ENCODE peak calls at places on chromosomes 2 and 18, in five cellular contexts. One of them, this sample, is unnamed. For H3K4me1, the result is how much of the 10 kb centered on the place peaks cover.

GRCh38 chr2:30561349-30561748 is 114.3 kb downstream of the LCLAT1 start:
- DNase-seq in neural progenitor cell: no peak
- DNase-seq in transverse colon: no peak
- DNase-seq in left ventricle myocardium inferior: no peak
- DNase-seq in uterus: no peak
- DNase-seq in this sample: no peak

GRCh38 chr2:207692206-207693065 is 19.0 kb upstream of the CCNYL1 start:
- DNase-seq in neural progenitor cell: peak
- DNase-seq in transverse colon: peak
- DNase-seq in left ventricle myocardium inferior: no peak
- DNase-seq in uterus: peak
- DNase-seq in this sample: peak

GRCh38 chr2:85481818-85482777 is 56.9 kb upstream of the MAT2A start:
- DNase-seq in neural progenitor cell: no peak
- DNase-seq in transverse colon: no peak
- DNase-seq in left ventricle myocardium inferior: no peak
- DNase-seq in uterus: no peak
- DNase-seq in this sample: no peak

GRCh38 chr2:109487237-109487869 is 126.4 kb downstream of the SEPTIN10 start:
- DNase-seq in neural progenitor cell: no peak
- DNase-seq in transverse colon: no peak
- DNase-seq in left ventricle myocardium inferior: no peak
- DNase-seq in uterus: no peak
- DNase-seq in this sample: peak

GRCh38 chr2:168075446-168075845 is 171.9 kb downstream of the STK39 start:
- DNase-seq in neural progenitor cell: no peak
- DNase-seq in transverse colon: no peak
- DNase-seq in left ventricle myocardium inferior: no peak
- DNase-seq in uterus: no peak
- DNase-seq in this sample: no peak

GRCh38 chr2:188272121-188272520 is 19.6 kb upstream of the GULP1 start:
- DNase-seq in neural progenitor cell: no peak
- DNase-seq in transverse colon: no peak
- DNase-seq in left ventricle myocardium inferior: no peak
- DNase-seq in uterus: no peak
- DNase-seq in this sample: no peak

GRCh38 chr2:204260906-204261305 is 284.4 kb upstream of the PARD3B start:
- DNase-seq in neural progenitor cell: peak
- DNase-seq in transverse colon: no peak
- DNase-seq in left ventricle myocardium inferior: no peak
- DNase-seq in uterus: no peak
- DNase-seq in this sample: no peak

GRCh38 chr2:32289165-32290054 is 11.7 kb downstream of the YIPF4 start:
- DNase-seq in neural progenitor cell: no peak
- DNase-seq in transverse colon: no peak
- DNase-seq in left ventricle myocardium inferior: no peak
- DNase-seq in uterus: no peak
- DNase-seq in this sample: no peak

GRCh38 chr2:56185582-56186046 is 1.8 kb downstream of the CCDC85A start:
- DNase-seq in neural progenitor cell: peak
- DNase-seq in transverse colon: no peak
- DNase-seq in left ventricle myocardium inferior: peak
- DNase-seq in uterus: peak
- DNase-seq in this sample: peak

GRCh38 chr18:27964811-27965210 is 212.1 kb downstream of the CDH2 start:
- DNase-seq in neural progenitor cell: no peak
- DNase-seq in transverse colon: no peak
- DNase-seq in left ventricle myocardium inferior: no peak
- DNase-seq in uterus: no peak
- DNase-seq in this sample: no peak

GRCh38 chr2:191366199-191366598 is 121.0 kb downstream of the MYO1B start:
- DNase-seq in neural progenitor cell: no peak
- DNase-seq in transverse colon: no peak
- DNase-seq in left ventricle myocardium inferior: no peak
- DNase-seq in uterus: no peak
- DNase-seq in this sample: no peak

GRCh38 chr2:239462671-239463506 is 62.1 kb upstream of the HDAC4 start:
- DNase-seq in neural progenitor cell: no peak
- DNase-seq in transverse colon: peak
- DNase-seq in left ventricle myocardium inferior: no peak
- DNase-seq in uterus: no peak
- DNase-seq in this sample: peak

GRCh38 chr2:196259507-196260481 is 88.4 kb upstream of the STK17B start:
- DNase-seq in neural progenitor cell: no peak
- DNase-seq in transverse colon: no peak
- DNase-seq in left ventricle myocardium inferior: no peak
- DNase-seq in uterus: no peak
- DNase-seq in this sample: no peak

GRCh38 chr2:105087273-105087672 is 49.4 kb downstream of the MRPS9 start:
- DNase-seq in neural progenitor cell: no peak
- DNase-seq in transverse colon: no peak
- DNase-seq in left ventricle myocardium inferior: no peak
- DNase-seq in uterus: no peak
- DNase-seq in this sample: no peak

GRCh38 chr18:76441002-76441667 is 53.9 kb downstream of the ZNF516 start:
- DNase-seq in neural progenitor cell: no peak
- DNase-seq in transverse colon: no peak
- DNase-seq in left ventricle myocardium inferior: no peak
- DNase-seq in uterus: no peak
- DNase-seq in this sample: no peak

GRCh38 chr2:218743072-218743471 is 32.4 kb downstream of the TTLL4 start:
- DNase-seq in neural progenitor cell: no peak
- DNase-seq in transverse colon: no peak
- DNase-seq in left ventricle myocardium inferior: no peak
- DNase-seq in uterus: no peak
- DNase-seq in this sample: no peak

DNA sequence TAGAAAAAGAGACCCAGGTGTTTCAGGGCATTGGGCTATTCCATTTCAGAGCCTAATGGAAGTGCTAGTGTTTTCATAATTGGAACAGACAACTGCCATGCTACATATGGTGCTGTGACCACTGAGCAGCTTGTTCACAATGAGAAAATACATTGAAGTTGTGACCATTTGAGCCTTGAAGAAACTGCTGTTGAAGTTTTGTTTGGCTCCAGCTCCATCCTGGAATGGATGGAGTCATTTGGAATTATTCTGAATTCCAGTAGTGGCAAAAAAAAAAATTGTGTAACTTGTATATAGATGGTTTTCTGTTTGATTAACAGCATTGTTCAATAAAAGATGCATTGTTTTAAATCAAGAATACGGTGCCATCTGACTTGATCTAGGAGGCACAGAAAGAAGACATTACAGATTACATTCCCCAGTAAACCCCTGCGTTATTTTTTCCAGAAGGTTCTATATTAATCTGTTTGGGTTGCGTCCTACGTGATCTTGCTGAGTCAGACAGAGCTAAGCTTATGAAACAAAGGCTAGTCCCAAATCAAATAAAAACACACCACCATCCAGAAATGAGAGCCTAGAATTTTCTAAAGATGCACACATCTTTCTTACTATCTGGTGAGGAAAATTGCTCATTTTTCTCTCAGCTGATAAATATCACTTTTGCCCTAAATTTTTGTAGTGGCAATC is 19.2 kb downstream of the FMNL2 start:
- DNase-seq in neural progenitor cell: no peak
- DNase-seq in transverse colon: no peak
- DNase-seq in left ventricle myocardium inferior: no peak
- DNase-seq in uterus: no peak
- DNase-seq in this sample: no peak
- H3K4me3 ChIP-seq in neural progenitor cell: no peak
- H3K4me3 ChIP-seq in transverse colon: no peak
- H3K4me3 ChIP-seq in left ventricle myocardium inferior: no peak
- H3K4me3 ChIP-seq in uterus: no peak
- H3K4me3 ChIP-seq in this sample: no peak

GRCh38 chr2:69184224-69184623 is 171.2 kb downstream of the ANTXR1 start:
- DNase-seq in neural progenitor cell: no peak
- DNase-seq in transverse colon: no peak
- DNase-seq in left ventricle myocardium inferior: no peak
- DNase-seq in uterus: no peak
- DNase-seq in this sample: no peak

GRCh38 chr2:69180974-69181373 is 168.0 kb downstream of the ANTXR1 start:
- DNase-seq in neural progenitor cell: no peak
- DNase-seq in transverse colon: no peak
- DNase-seq in left ventricle myocardium inferior: no peak
- DNase-seq in uterus: no peak
- DNase-seq in this sample: no peak

GRCh38 chr2:69183659-69184058 is 170.7 kb downstream of the ANTXR1 start:
- DNase-seq in neural progenitor cell: no peak
- DNase-seq in transverse colon: no peak
- DNase-seq in left ventricle myocardium inferior: no peak
- DNase-seq in uterus: no peak
- DNase-seq in this sample: no peak

GRCh38 chr2:69180227-69180626 is 167.2 kb downstream of the ANTXR1 start:
- DNase-seq in neural progenitor cell: no peak
- DNase-seq in transverse colon: no peak
- DNase-seq in left ventricle myocardium inferior: no peak
- DNase-seq in uterus: no peak
- DNase-seq in this sample: no peak

DNA sequence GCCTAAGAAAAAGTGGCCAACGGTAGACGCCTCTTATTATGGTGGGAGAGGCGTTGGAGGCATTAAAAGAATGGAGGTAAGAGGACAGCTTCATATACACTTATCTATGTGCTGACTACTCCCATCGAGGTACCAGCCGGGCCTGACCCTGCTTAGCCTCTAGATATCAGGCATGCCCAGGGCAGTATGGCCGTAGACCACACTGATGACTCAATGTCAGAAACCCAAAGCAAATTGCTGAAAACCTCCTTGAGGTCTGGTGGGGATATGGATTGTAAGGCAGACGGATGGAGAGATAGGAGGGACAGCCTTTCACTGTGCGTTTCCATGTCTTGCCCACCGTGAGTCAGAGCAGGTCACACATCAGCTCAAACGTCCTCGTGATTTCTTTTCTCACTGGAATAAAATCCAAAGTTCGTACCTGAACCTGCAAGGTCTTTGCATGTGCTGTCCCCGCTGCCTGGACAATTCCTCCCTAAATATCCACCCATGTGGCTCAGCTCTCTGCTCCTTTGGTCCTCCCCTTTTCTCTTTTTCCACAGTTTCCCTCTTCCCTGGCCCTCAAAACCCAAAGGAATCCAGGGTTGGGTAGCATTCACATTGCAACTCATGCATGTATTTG is 168.9 kb downstream of the ANTXR1 start:
- DNase-seq in neural progenitor cell: no peak
- DNase-seq in transverse colon: no peak
- DNase-seq in left ventricle myocardium inferior: no peak
- DNase-seq in uterus: no peak
- DNase-seq in this sample: no peak
- H3K4me1 ChIP-seq in neural progenitor cell: under half
- H3K4me1 ChIP-seq in transverse colon: under half
- H3K4me1 ChIP-seq in left ventricle myocardium inferior: under half
- H3K4me1 ChIP-seq in uterus: under half
- H3K4me1 ChIP-seq in this sample: under half

GRCh38 chr2:134675294-134675693 is 43.5 kb downstream of the TMEM163 start:
- DNase-seq in neural progenitor cell: no peak
- DNase-seq in transverse colon: no peak
- DNase-seq in left ventricle myocardium inferior: no peak
- DNase-seq in uterus: no peak
- DNase-seq in this sample: no peak

GRCh38 chr2:134677866-134678774 is 40.7 kb downstream of the TMEM163 start:
- DNase-seq in neural progenitor cell: peak
- DNase-seq in transverse colon: no peak
- DNase-seq in left ventricle myocardium inferior: no peak
- DNase-seq in uterus: no peak
- DNase-seq in this sample: no peak

GRCh38 chr2:134674687-134675086 is 44.1 kb downstream of the TMEM163 start:
- DNase-seq in neural progenitor cell: no peak
- DNase-seq in transverse colon: no peak
- DNase-seq in left ventricle myocardium inferior: no peak
- DNase-seq in uterus: no peak
- DNase-seq in this sample: no peak

GRCh38 chr2:134679294-134679693 is 39.5 kb downstream of the TMEM163 start:
- DNase-seq in neural progenitor cell: no peak
- DNase-seq in transverse colon: no peak
- DNase-seq in left ventricle myocardium inferior: no peak
- DNase-seq in uterus: no peak
- DNase-seq in this sample: no peak

DNA sequence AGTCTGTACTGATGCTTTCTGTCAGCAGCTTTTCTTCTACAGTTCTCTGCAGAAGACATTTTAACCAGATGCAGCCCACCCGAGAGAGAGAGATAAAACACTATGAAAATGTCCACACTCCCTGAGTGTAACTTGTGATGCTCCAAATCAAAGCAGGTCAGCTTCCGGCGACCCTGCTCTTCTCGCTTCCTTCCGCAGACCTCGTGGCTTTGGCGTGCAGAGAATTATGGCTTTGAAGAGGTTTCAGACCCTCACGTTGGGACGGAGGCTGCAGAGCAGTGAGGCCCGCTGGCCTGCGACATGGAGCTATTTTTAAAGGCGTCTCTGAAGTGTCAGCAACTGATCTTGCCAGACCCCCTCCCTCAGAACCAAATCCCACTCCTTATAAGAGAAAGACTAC is 41.8 kb downstream of the TMEM163 start:
- DNase-seq in neural progenitor cell: no peak
- DNase-seq in transverse colon: no peak
- DNase-seq in left ventricle myocardium inferior: no peak
- DNase-seq in uterus: no peak
- DNase-seq in this sample: no peak
- H3K27ac ChIP-seq in neural progenitor cell: no peak
- H3K27ac ChIP-seq in transverse colon: no peak
- H3K27ac ChIP-seq in left ventricle myocardium inferior: no peak
- H3K27ac ChIP-seq in uterus: no peak
- H3K27ac ChIP-seq in this sample: peak

DNA sequence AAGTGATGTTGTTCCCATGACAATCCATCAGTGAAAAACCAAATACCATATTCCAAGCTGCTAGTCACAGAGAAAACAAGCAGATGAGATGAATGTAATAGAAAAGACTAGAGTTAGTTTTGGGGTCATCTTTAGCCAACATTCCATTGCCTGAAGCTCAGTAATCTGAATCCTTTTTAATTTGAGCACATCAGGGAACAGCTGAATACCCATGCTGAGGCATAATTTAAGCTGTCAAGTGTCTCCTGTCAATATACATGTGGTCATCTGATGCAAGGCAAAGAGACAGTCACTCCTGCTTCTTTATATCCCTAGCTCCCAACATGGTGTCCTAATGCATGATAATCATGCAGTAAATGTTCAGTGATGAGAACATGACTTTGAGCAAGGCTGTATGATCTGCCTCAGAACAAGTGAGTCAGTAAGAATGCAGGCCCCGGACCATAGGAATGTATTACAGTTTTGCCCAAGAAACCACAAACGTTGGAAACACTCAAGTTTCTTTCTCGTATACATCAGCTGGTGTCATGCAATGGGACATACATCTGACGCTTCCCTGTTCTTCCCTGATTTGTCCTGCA is 48.0 kb downstream of the CDK15 start:
- DNase-seq in neural progenitor cell: no peak
- DNase-seq in transverse colon: no peak
- DNase-seq in left ventricle myocardium inferior: no peak
- DNase-seq in uterus: no peak
- DNase-seq in this sample: no peak
- H3K4me3 ChIP-seq in neural progenitor cell: no peak
- H3K4me3 ChIP-seq in transverse colon: no peak
- H3K4me3 ChIP-seq in left ventricle myocardium inferior: no peak
- H3K4me3 ChIP-seq in uterus: no peak
- H3K4me3 ChIP-seq in this sample: no peak

This sample was measured in right cardiac atrium.